ENCODE peak calls at places on chromosomes 6 and 20, in four cellular contexts. J is PC-9, X is astrocyte, V is fibroblast of lung. E is an unnamed sample. For H3K79me2, the result is how much of the 10 kb centered on the place peaks cover.

GRCh38 chr20:40953856-40954255 is 74.8 kb upstream of the TOP1 start:
- DNase-seq in J (peak), X (peak), V (peak), E (no peak)

GRCh38 chr6:14079433-14079832 is 38.1 kb upstream of the CD83 start:
- DNase-seq in J (no peak), X (peak), V (no peak), E (no peak)

GRCh38 chr6:144731229-144731628 is 446.1 kb downstream of the UTRN start:
- DNase-seq in J (no peak), X (no peak), V (no peak), E (no peak)

GRCh38 chr6:147046131-147046530 is 158.1 kb upstream of the STXBP5 start:
- DNase-seq in J (no peak), X (no peak), V (no peak), E (no peak)

GRCh38 chr6:43769526-43770416 is at the start of gene VEGFA:
- DNase-seq in J (peak), X (peak), V (peak), E (peak)

GRCh38 chr6:41367700-41368099 is 32.3 kb downstream of the NCR2 start:
- DNase-seq in J (peak), X (peak), V (peak), E (peak)

GRCh38 chr6:106461084-106461483 is 100.6 kb downstream of the CRYBG1 start:
- DNase-seq in J (no peak), X (no peak), V (no peak), E (no peak)

GRCh38 chr6:138161434-138162103 is at the start of gene ARFGEF3:
- DNase-seq in J (peak), X (peak), V (no peak), E (peak)

GRCh38 chr6:78844899-78845298 is 22.5 kb upstream of the IRAK1BP1 start:
- DNase-seq in J (no peak), X (no peak), V (no peak), E (no peak)

GRCh38 chr20:61801428-61801827 is 264.3 kb downstream of the TAF4 start:
- DNase-seq in J (no peak), X (no peak), V (no peak), E (no peak)
- H3K79me2 ChIP-seq in J (under half), X (under half), V (under half), E (under half)

GRCh38 chr20:53580376-53581111 is 13.1 kb downstream of the ZNF217 start:
- DNase-seq in J (no peak), X (no peak), V (no peak), E (no peak)

GRCh38 chr20:53582574-53583351 is 10.9 kb downstream of the ZNF217 start:
- DNase-seq in J (peak), X (peak), V (peak), E (peak)

GRCh38 chr20:53579581-53580375 is 13.9 kb downstream of the ZNF217 start:
- DNase-seq in J (peak), X (peak), V (peak), E (no peak)

GRCh38 chr20:53579266-53579580 is 14.4 kb downstream of the ZNF217 start:
- DNase-seq in J (no peak), X (no peak), V (no peak), E (no peak)

GRCh38 chr20:53581444-53582311 is 12.0 kb downstream of the ZNF217 start:
- DNase-seq in J (no peak), X (no peak), V (no peak), E (no peak)
- H3K79me2 ChIP-seq in J (half or more), X (half or more), V (half or more), E (half or more)

GRCh38 chr20:3997446-3997845 is 17.9 kb downstream of the RNF24 start:
- DNase-seq in J (no peak), X (no peak), V (no peak), E (no peak)
- H3K79me2 ChIP-seq in J (half or more), X (under half), V (half or more), E (half or more)

GRCh38 chr6:151330130-151330715 is 61.1 kb downstream of the ZBTB2 start:
- DNase-seq in J (no peak), X (peak), V (peak), E (peak)
- H3K79me2 ChIP-seq in J (under half), X (half or more), V (under half), E (half or more)

GRCh38 chr6:90284236-90284744 is 12.4 kb downstream of the BACH2 start:
- DNase-seq in J (peak), X (peak), V (peak), E (no peak)

GRCh38 chr6:90284745-90285481 is 11.7 kb downstream of the BACH2 start:
- DNase-seq in J (peak), X (peak), V (peak), E (no peak)

GRCh38 chr6:90288404-90288803 is 8.2 kb downstream of the BACH2 start:
- DNase-seq in J (no peak), X (peak), V (peak), E (no peak)

GRCh38 chr6:90286884-90287488 is 9.7 kb downstream of the BACH2 start:
- DNase-seq in J (peak), X (no peak), V (peak), E (peak)

GRCh38 chr6:90285611-90286381 is 10.8 kb downstream of the BACH2 start:
- DNase-seq in J (peak), X (peak), V (peak), E (peak)
- H3K79me2 ChIP-seq in J (under half), X (under half), V (under half), E (under half)

E was measured in SK-N-SH.